ENCODE peak calls at places on chromosomes 2 and 18, in four cellular contexts. P, K, J and I are unnamed samples. For H3K4me1 and H3K9me3, the result is how much of the 10 kb centered on the place peaks cover.

GRCh38 chr18:8501044-8501443 is 108.2 kb upstream of the RAB12 start:
- DNase-seq in J (no peak), K (no peak), P (no peak), I (no peak)

GRCh38 chr2:127074358-127074757 is 32.6 kb downstream of the BIN1 start:
- DNase-seq in J (no peak), P (no peak), K (no peak), I (no peak)

GRCh38 chr18:63451774-63452173 is 25.0 kb upstream of the SERPINB5 start:
- DNase-seq in K (no peak), P (no peak), J (no peak), I (peak)

GRCh38 chr2:147641644-147642043 is 203.2 kb upstream of the ACVR2A start:
- DNase-seq in J (no peak), P (no peak), K (no peak), I (no peak)

GRCh38 chr2:197838036-197838435 is 33.6 kb downstream of the PLCL1 start:
- DNase-seq in P (no peak), J (no peak), K (no peak), I (no peak)

GRCh38 chr18:49212819-49213218 is 247.6 kb downstream of the DYM start:
- DNase-seq in P (no peak), K (no peak), J (no peak), I (no peak)

GRCh38 chr2:105556366-105556765 is 157.5 kb upstream of the FHL2 start:
- DNase-seq in J (no peak), P (no peak), K (no peak), I (no peak)

GRCh38 chr18:36532394-36532793 is 234.9 kb downstream of the FHOD3 start:
- DNase-seq in J (no peak), K (no peak), P (no peak), I (no peak)

GRCh38 chr2:141498561-141498960 is 632.3 kb downstream of the LRP1B start:
- DNase-seq in K (no peak), P (no peak), J (no peak), I (no peak)

GRCh38 chr2:121832992-121833732 is 77.7 kb downstream of the TSN start:
- DNase-seq in P (no peak), K (no peak), J (no peak), I (no peak)

GRCh38 chr2:70525032-70525431 is 28.6 kb downstream of the TGFA start:
- DNase-seq in K (no peak), P (peak), J (no peak), I (peak)

GRCh38 chr18:13726972-13727331 is 479 bp downstream of the RNMT start:
- DNase-seq in P (no peak), K (peak), J (peak), I (no peak)

GRCh38 chr2:224807153-224807964 is 91.2 kb upstream of the CCDC195 start:
- DNase-seq in J (no peak), P (no peak), K (no peak), I (no peak)

GRCh38 chr2:204576580-204576979 is 31.3 kb downstream of the PARD3B start:
- DNase-seq in J (no peak), P (no peak), K (no peak), I (no peak)

GRCh38 chr2:216789088-216789487 is 70.8 kb downstream of the TNP1 start:
- DNase-seq in P (no peak), K (no peak), J (no peak), I (no peak)

GRCh38 chr2:234950730-234951385 is 959 bp upstream of the SH3BP4 start:
- DNase-seq in K (no peak), J (no peak), P (no peak), I (no peak)

GRCh38 chr2:24261441-24261840 is 86.6 kb downstream of the FAM228A start:
- DNase-seq in P (no peak), K (no peak), J (no peak), I (no peak)

GRCh38 chr2:71670430-71670795 is 217.1 kb downstream of the DYSF start:
- DNase-seq in P (no peak), K (no peak), J (no peak), I (no peak)

GRCh38 chr2:163182764-163183354 is 344.3 kb upstream of the KCNH7 start:
- DNase-seq in K (no peak), P (no peak), J (no peak), I (no peak)

GRCh38 chr2:74843371-74844298 is 9.7 kb downstream of the HK2 start:
- DNase-seq in P (no peak), J (no peak), K (peak), I (peak)

GRCh38 chr2:223954401-223954800 is 2.9 kb upstream of the MRPL44 start:
- DNase-seq in K (no peak), J (no peak), P (no peak), I (no peak)

GRCh38 chr18:45879681-45880655 is 54.5 kb downstream of the SIGLEC15 start:
- DNase-seq in J (peak), K (peak), P (peak), I (peak)

GRCh38 chr2:109031481-109032228 is 42.6 kb upstream of the EDAR start:
- DNase-seq in P (no peak), K (peak), J (peak), I (peak)

GRCh38 chr18:8808001-8808400 is 102.6 kb downstream of the MTCL1 start:
- DNase-seq in K (no peak), P (no peak), J (no peak), I (no peak)

GRCh38 chr2:10813085-10813748 is 632 bp upstream of the PDIA6 start:
- DNase-seq in P (no peak), J (no peak), K (no peak), I (no peak)

GRCh38 chr2:216235462-216235861 is 126.3 kb downstream of the XRCC5 start:
- DNase-seq in P (no peak), K (no peak), J (no peak), I (no peak)

GRCh38 chr2:1430491-1430890 is 17.2 kb downstream of the TPO start:
- DNase-seq in J (no peak), P (no peak), K (no peak), I (no peak)

GRCh38 chr18:9810216-9810804 is 75.5 kb upstream of the TXNDC2 start:
- DNase-seq in P (no peak), K (no peak), J (no peak), I (no peak)

GRCh38 chr18:9814431-9814830 is 71.3 kb upstream of the TXNDC2 start:
- DNase-seq in P (no peak), J (no peak), K (no peak), I (no peak)

GRCh38 chr18:9809686-9810085 is 76.1 kb upstream of the TXNDC2 start:
- DNase-seq in J (no peak), K (no peak), P (no peak), I (no peak)

GRCh38 chr18:9810994-9811393 is 74.8 kb upstream of the TXNDC2 start:
- DNase-seq in K (no peak), P (no peak), J (no peak), I (no peak)

GRCh38 chr18:9811978-9812377 is 73.8 kb upstream of the TXNDC2 start:
- DNase-seq in J (no peak), P (no peak), K (no peak), I (no peak)
- H3K4me1 ChIP-seq in J (under half), P (under half), K (under half), I (under half)

GRCh38 chr2:125867908-125868307 is 788.0 kb upstream of the GYPC start:
- DNase-seq in K (no peak), J (no peak), P (no peak), I (no peak)

GRCh38 chr2:125870264-125870663 is 785.7 kb upstream of the GYPC start:
- DNase-seq in J (no peak), K (no peak), P (no peak), I (no peak)

GRCh38 chr2:125870746-125871145 is 785.2 kb upstream of the GYPC start:
- DNase-seq in K (no peak), J (no peak), P (no peak), I (no peak)
- H3K9me3 ChIP-seq in K (under half), J (under half), P (under half), I (under half)

DNA sequence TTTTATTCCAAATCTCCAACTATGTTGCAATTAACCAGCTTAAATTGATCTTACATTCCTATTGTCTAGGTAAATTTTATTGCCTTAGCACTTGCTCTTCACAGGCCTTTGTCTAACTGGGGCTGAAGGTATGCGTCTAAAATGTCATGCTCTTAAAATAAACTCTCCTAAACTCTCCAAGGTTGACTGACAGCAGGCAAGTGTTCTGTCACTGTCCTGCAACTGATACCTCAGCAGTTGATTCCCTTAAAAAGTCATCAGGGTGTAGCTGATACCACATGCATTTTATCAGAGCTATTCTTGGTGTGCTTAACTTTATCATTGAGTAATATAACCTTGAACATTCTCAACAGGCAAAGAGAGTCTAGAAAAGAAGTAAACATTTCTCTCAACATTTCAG is 680 bp downstream of the TTN start:
- DNase-seq in J (no peak), K (no peak), P (no peak), I (no peak)
- TF ChIP-seq POLR2A in J (no peak), K (no peak), P (no peak), I (no peak)

GRCh38 chr2:41902892-41903291 is 144.9 kb upstream of the PKDCC start:
- DNase-seq in P (no peak), J (no peak), K (no peak), I (no peak)
- H3K4me1 ChIP-seq in P (under half), J (under half), K (under half), I (under half)

GRCh38 chr2:102147935-102148334 is 5.4 kb downstream of the IL1R1 start:
- DNase-seq in J (no peak), K (no peak), P (no peak), I (no peak)
- H3K9me3 ChIP-seq in J (under half), K (under half), P (under half), I (under half)

GRCh38 chr2:128318776-128319456 is at the start of gene HS6ST1:
- DNase-seq in J (peak), P (peak), K (peak), I (peak)
- TF ChIP-seq POLR2A in J (peak), P (peak), K (peak), I (no peak)

GRCh38 chr18:58941426-58942099 is 76.9 kb downstream of the ZNF532 start:
- DNase-seq in K (no peak), J (no peak), P (no peak), I (no peak)
- H3K4me1 ChIP-seq in K (under half), J (under half), P (under half), I (under half)